ENCODE peak calls at places on chromosomes 4 and X, in five cellular contexts. A is hypothalamus, E is ureter, M is fibroblast of lung, P is AG09309. R is an unnamed sample.

GRCh38 chr4:126993351-126993750 is 639.4 kb upstream of the INTU start:
- DNase-seq in A (no peak), E (no peak), M (no peak), P (no peak), R (no peak)

GRCh38 chrX:40644821-40645358 is 2.5 kb downstream of the CXorf38 start:
- DNase-seq in A (no peak), E (peak; percentile 72), M (peak; percentile 67), P (peak; percentile 34), R (peak; percentile 10)

GRCh38 chr4:110978761-110979160 is 355.9 kb upstream of the PITX2 start:
- DNase-seq in A (no peak), E (no peak), M (no peak), P (no peak), R (no peak)

GRCh38 chr4:6453688-6453990 is 18.8 kb downstream of the PPP2R2C start:
- DNase-seq in A (no peak), E (no peak), M (no peak), P (no peak), R (peak; percentile 40)

GRCh38 chrX:102339312-102340298 is 92.6 kb downstream of the NXF2 start:
- DNase-seq in A (no peak), E (no peak), M (no peak), P (no peak), R (no peak)

GRCh38 chrX:107324493-107325310 is 118.3 kb downstream of the DNAAF6 start:
- DNase-seq in A (no peak), E (no peak), M (peak; percentile 33), P (no peak), R (no peak)

GRCh38 chr4:47553329-47554125 is 68.5 kb downstream of the ATP10D start:
- DNase-seq in A (no peak), E (no peak), M (no peak), P (no peak), R (no peak)

GRCh38 chr4:20318011-20318898 is 66.5 kb downstream of the SLIT2 start:
- DNase-seq in A (no peak), E (no peak), M (no peak), P (no peak), R (no peak)

GRCh38 chrX:2576793-2577192 is 76.0 kb upstream of the DHRSX start:
- DNase-seq in A (no peak), E (no peak), M (peak; percentile 26), P (no peak), R (no peak)

GRCh38 chr4:78642934-78643333 is 91.4 kb downstream of the ANXA3 start:
- DNase-seq in A (no peak), E (no peak), M (no peak), P (no peak), R (no peak)

GRCh38 chr4:102405706-102406510 is 60.6 kb upstream of the SLC39A8 start:
- DNase-seq in A (no peak), E (no peak), M (no peak), P (no peak), R (no peak)

GRCh38 chrX:19440713-19441112 is 74.6 kb downstream of the MAP3K15 start:
- DNase-seq in A (no peak), E (no peak), M (peak; percentile 47), P (no peak), R (no peak)

GRCh38 chr4:42653606-42654560 is 3.0 kb downstream of the ATP8A1 start:
- DNase-seq in A (no peak), E (no peak), M (peak; percentile 23), P (no peak), R (no peak)

GRCh38 chr4:145697332-145697731 is 17.4 kb downstream of the C4orf51 start:
- DNase-seq in A (no peak), E (no peak), M (no peak), P (no peak), R (no peak)

GRCh38 chrX:49704692-49705404 is 9.1 kb upstream of the PAGE1 start:
- DNase-seq in A (no peak), E (no peak), M (no peak), P (no peak), R (no peak)

GRCh38 chrX:53421125-53421524 is 1.3 kb downstream of the SMC1A start:
- DNase-seq in A (no peak), E (no peak), M (no peak), P (no peak), R (no peak)

GRCh38 chrX:132331000-132331399 is 111.8 kb upstream of the RAP2C start:
- DNase-seq in A (no peak), E (no peak), M (no peak), P (no peak), R (no peak)

GRCh38 chr4:10031663-10032590 is 10.6 kb upstream of the SLC2A9 start:
- DNase-seq in A (no peak), E (no peak), M (peak; percentile 37), P (no peak), R (no peak)

GRCh38 chr4:152456609-152457008 is 79.3 kb downstream of the FBXW7 start:
- DNase-seq in A (no peak), E (no peak), M (peak; percentile 23), P (no peak), R (no peak)

R was measured in DMS79 treated with DMSO at 0.1 percent for 48 hours.